ENCODE peak calls at places on chromosomes 3 and 15, in five cellular contexts. One of them, this sample, is unnamed.

GRCh38 chr15:25684521-25685215 is 178.5 kb downstream of the ATP10A start:
- DNase-seq in heart left ventricle: peak; percentile 58
- DNase-seq in Peyer's patch: no peak
- DNase-seq in IMR-90: peak; percentile 80
- DNase-seq in cardiac muscle cell: no peak
- DNase-seq in this sample: no peak

GRCh38 chr3:58529516-58530353 is 7.3 kb downstream of the ACOX2 start:
- DNase-seq in heart left ventricle: no peak
- DNase-seq in Peyer's patch: no peak
- DNase-seq in IMR-90: no peak
- DNase-seq in cardiac muscle cell: peak; percentile 66
- DNase-seq in this sample: no peak

GRCh38 chr3:14210843-14211594 is 32.4 kb downstream of the LSM3 start:
- DNase-seq in heart left ventricle: no peak
- DNase-seq in Peyer's patch: no peak
- DNase-seq in IMR-90: peak; percentile 87
- DNase-seq in cardiac muscle cell: no peak
- DNase-seq in this sample: no peak

GRCh38 chr3:134328147-134328591 is 46.1 kb downstream of the AMOTL2 start:
- DNase-seq in heart left ventricle: no peak
- DNase-seq in Peyer's patch: no peak
- DNase-seq in IMR-90: peak; percentile 93
- DNase-seq in cardiac muscle cell: no peak
- DNase-seq in this sample: no peak

GRCh38 chr3:165744025-165744424 is 93.2 kb downstream of the BCHE start:
- DNase-seq in heart left ventricle: no peak
- DNase-seq in Peyer's patch: no peak
- DNase-seq in IMR-90: no peak
- DNase-seq in cardiac muscle cell: no peak
- DNase-seq in this sample: no peak

GRCh38 chr15:31571676-31572075 is 245.0 kb downstream of the KLF13 start:
- DNase-seq in heart left ventricle: no peak
- DNase-seq in Peyer's patch: no peak
- DNase-seq in IMR-90: peak; percentile 21
- DNase-seq in cardiac muscle cell: peak; percentile 36
- DNase-seq in this sample: no peak

GRCh38 chr3:188510366-188510765 is 356.4 kb downstream of the LPP start:
- DNase-seq in heart left ventricle: no peak
- DNase-seq in Peyer's patch: no peak
- DNase-seq in IMR-90: peak; percentile 96
- DNase-seq in cardiac muscle cell: no peak
- DNase-seq in this sample: no peak

GRCh38 chr3:4043867-4044575 is 244.8 kb downstream of the LRRN1 start:
- DNase-seq in heart left ventricle: no peak
- DNase-seq in Peyer's patch: no peak
- DNase-seq in IMR-90: no peak
- DNase-seq in cardiac muscle cell: no peak
- DNase-seq in this sample: no peak

GRCh38 chr3:148974726-148975125 is 16.6 kb upstream of the GYG1 start:
- DNase-seq in heart left ventricle: no peak
- DNase-seq in Peyer's patch: no peak
- DNase-seq in IMR-90: peak; percentile 23
- DNase-seq in cardiac muscle cell: no peak
- DNase-seq in this sample: no peak

GRCh38 chr3:151999936-152000335 is 126.5 kb downstream of the SUCNR1 start:
- DNase-seq in heart left ventricle: no peak
- DNase-seq in Peyer's patch: no peak
- DNase-seq in IMR-90: no peak
- DNase-seq in cardiac muscle cell: no peak
- DNase-seq in this sample: no peak

GRCh38 chr3:66370179-66370578 is 130.6 kb downstream of the LRIG1 start:
- DNase-seq in heart left ventricle: peak; percentile 86
- DNase-seq in Peyer's patch: no peak
- DNase-seq in IMR-90: no peak
- DNase-seq in cardiac muscle cell: no peak
- DNase-seq in this sample: no peak

GRCh38 chr3:38404286-38404685 is 49.4 kb upstream of the ACVR2B start:
- DNase-seq in heart left ventricle: peak; percentile 50
- DNase-seq in Peyer's patch: no peak
- DNase-seq in IMR-90: peak; percentile 53
- DNase-seq in cardiac muscle cell: no peak
- DNase-seq in this sample: no peak

GRCh38 chr3:42723146-42723683 is 20.6 kb upstream of the HHATL start:
- DNase-seq in heart left ventricle: no peak
- DNase-seq in Peyer's patch: no peak
- DNase-seq in IMR-90: peak; percentile 13
- DNase-seq in cardiac muscle cell: no peak
- DNase-seq in this sample: no peak

GRCh38 chr15:28097656-28098359 is 1.3 kb downstream of the OCA2 start:
- DNase-seq in heart left ventricle: no peak
- DNase-seq in Peyer's patch: peak; percentile 4
- DNase-seq in IMR-90: no peak
- DNase-seq in cardiac muscle cell: no peak
- DNase-seq in this sample: no peak

GRCh38 chr15:63601026-63601726 is 4.0 kb downstream of the FBXL22 start:
- DNase-seq in heart left ventricle: peak; percentile 39
- DNase-seq in Peyer's patch: peak; percentile 57
- DNase-seq in IMR-90: peak; percentile 44
- DNase-seq in cardiac muscle cell: peak; percentile 36
- DNase-seq in this sample: peak; percentile 76

GRCh38 chr15:85276921-85277320 is 103.5 kb upstream of the AKAP13 start:
- DNase-seq in heart left ventricle: no peak
- DNase-seq in Peyer's patch: no peak
- DNase-seq in IMR-90: no peak
- DNase-seq in cardiac muscle cell: no peak
- DNase-seq in this sample: no peak

GRCh38 chr3:57041674-57042073 is 18.8 kb upstream of the SPATA12 start:
- DNase-seq in heart left ventricle: peak; percentile 30
- DNase-seq in Peyer's patch: no peak
- DNase-seq in IMR-90: no peak
- DNase-seq in cardiac muscle cell: no peak
- DNase-seq in this sample: no peak

GRCh38 chr3:12518266-12519028 is 26.9 kb downstream of the MKRN2OS start:
- DNase-seq in heart left ventricle: no peak
- DNase-seq in Peyer's patch: no peak
- DNase-seq in IMR-90: no peak
- DNase-seq in cardiac muscle cell: peak; percentile 39
- DNase-seq in this sample: no peak

GRCh38 chr3:149790265-149790664 is 2.1 kb downstream of the ANKUB1 start:
- DNase-seq in heart left ventricle: no peak
- DNase-seq in Peyer's patch: no peak
- DNase-seq in IMR-90: peak; percentile 44
- DNase-seq in cardiac muscle cell: no peak
- DNase-seq in this sample: no peak

GRCh38 chr15:76312540-76313174 is 1.4 kb upstream of the ETFA start:
- DNase-seq in heart left ventricle: no peak
- DNase-seq in Peyer's patch: no peak
- DNase-seq in IMR-90: peak; percentile 33
- DNase-seq in cardiac muscle cell: no peak
- DNase-seq in this sample: no peak

GRCh38 chr3:176554264-176554663 is 643.0 kb downstream of the TBL1XR1 start:
- DNase-seq in heart left ventricle: no peak
- DNase-seq in Peyer's patch: no peak
- DNase-seq in IMR-90: no peak
- DNase-seq in cardiac muscle cell: no peak
- DNase-seq in this sample: no peak

GRCh38 chr15:99480223-99480810 is 85.5 kb upstream of the MEF2A start:
- DNase-seq in heart left ventricle: no peak
- DNase-seq in Peyer's patch: no peak
- DNase-seq in IMR-90: peak; percentile 51
- DNase-seq in cardiac muscle cell: no peak
- DNase-seq in this sample: no peak

GRCh38 chr3:117695321-117695720 is 985.7 kb downstream of the TUSC7 start:
- DNase-seq in heart left ventricle: no peak
- DNase-seq in Peyer's patch: no peak
- DNase-seq in IMR-90: peak; percentile 81
- DNase-seq in cardiac muscle cell: no peak
- DNase-seq in this sample: no peak

GRCh38 chr3:174949523-174949922 is 90.4 kb downstream of the NAALADL2 start:
- DNase-seq in heart left ventricle: no peak
- DNase-seq in Peyer's patch: no peak
- DNase-seq in IMR-90: peak; percentile 97
- DNase-seq in cardiac muscle cell: no peak
- DNase-seq in this sample: no peak

GRCh38 chr3:155360281-155360680 is 66.8 kb upstream of the STRIT1 start:
- DNase-seq in heart left ventricle: no peak
- DNase-seq in Peyer's patch: no peak
- DNase-seq in IMR-90: no peak
- DNase-seq in cardiac muscle cell: no peak
- DNase-seq in this sample: no peak

GRCh38 chr3:8827641-8828040 is 58.2 kb upstream of the OXTR start:
- DNase-seq in heart left ventricle: no peak
- DNase-seq in Peyer's patch: no peak
- DNase-seq in IMR-90: no peak
- DNase-seq in cardiac muscle cell: no peak
- DNase-seq in this sample: no peak

GRCh38 chr3:119779731-119780383 is 2.0 kb upstream of the NR1I2 start:
- DNase-seq in heart left ventricle: no peak
- DNase-seq in Peyer's patch: no peak
- DNase-seq in IMR-90: no peak
- DNase-seq in cardiac muscle cell: no peak
- DNase-seq in this sample: no peak

GRCh38 chr3:119783883-119784282 is 2.0 kb downstream of the NR1I2 start:
- DNase-seq in heart left ventricle: no peak
- DNase-seq in Peyer's patch: no peak
- DNase-seq in IMR-90: no peak
- DNase-seq in cardiac muscle cell: no peak
- DNase-seq in this sample: no peak

GRCh38 chr3:119783255-119783654 is 1.4 kb downstream of the NR1I2 start:
- DNase-seq in heart left ventricle: no peak
- DNase-seq in Peyer's patch: no peak
- DNase-seq in IMR-90: no peak
- DNase-seq in cardiac muscle cell: no peak
- DNase-seq in this sample: no peak

GRCh38 chr3:119781330-119782198 is at the start of gene NR1I2:
- DNase-seq in heart left ventricle: no peak
- DNase-seq in Peyer's patch: no peak
- DNase-seq in IMR-90: no peak
- DNase-seq in cardiac muscle cell: no peak
- DNase-seq in this sample: no peak

GRCh38 chr3:119782435-119782834 is 534 bp downstream of the NR1I2 start:
- DNase-seq in heart left ventricle: no peak
- DNase-seq in Peyer's patch: no peak
- DNase-seq in IMR-90: no peak
- DNase-seq in cardiac muscle cell: no peak
- DNase-seq in this sample: no peak
- H3K27ac ChIP-seq in heart left ventricle: no peak overlapping the region
- H3K27ac ChIP-seq in Peyer's patch: peak overlapping the region; percentile 89
- H3K27ac ChIP-seq in IMR-90: no peak overlapping the region
- H3K27ac ChIP-seq in cardiac muscle cell: no peak overlapping the region
- H3K27ac ChIP-seq in this sample: no peak overlapping the region

DNA sequence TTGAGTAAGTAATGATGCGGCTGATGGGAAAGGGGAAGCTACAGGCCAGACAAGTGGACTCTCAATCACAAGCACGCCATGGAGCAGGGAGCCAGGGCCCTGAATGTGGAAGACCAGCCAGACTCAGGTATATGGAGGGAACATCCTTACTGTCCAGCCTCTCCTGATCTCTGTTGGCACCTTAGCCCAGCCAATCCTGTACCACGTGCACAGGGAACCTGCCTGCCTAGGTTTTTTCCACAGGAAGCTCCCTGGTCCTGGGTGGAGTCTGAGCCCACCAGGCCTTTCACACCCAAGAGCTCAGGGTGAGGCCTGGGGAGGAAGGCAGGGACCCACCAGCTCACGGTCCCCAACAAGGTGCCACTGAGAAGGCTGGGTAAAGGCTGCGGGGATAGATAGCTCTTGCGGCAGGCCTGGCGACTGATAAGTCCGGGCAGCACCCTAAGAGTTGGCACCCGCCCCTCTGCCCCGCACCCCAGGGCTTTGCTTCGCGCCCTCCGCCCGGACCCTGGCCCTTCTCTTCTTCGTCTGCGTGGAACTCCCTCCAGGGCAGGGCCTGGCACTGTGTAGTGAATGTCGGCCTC is 928 bp upstream of the APEH start:
- DNase-seq in heart left ventricle: no peak
- DNase-seq in Peyer's patch: no peak
- DNase-seq in IMR-90: no peak
- DNase-seq in cardiac muscle cell: peak; percentile 7
- DNase-seq in this sample: no peak
- H3K27ac ChIP-seq in heart left ventricle: peak overlapping the region; percentile 99
- H3K27ac ChIP-seq in Peyer's patch: peak overlapping the region; percentile 95
- H3K27ac ChIP-seq in IMR-90: peak overlapping the region; percentile 90
- H3K27ac ChIP-seq in cardiac muscle cell: peak overlapping the region; percentile 96
- H3K27ac ChIP-seq in this sample: peak overlapping the region; percentile 80

DNA sequence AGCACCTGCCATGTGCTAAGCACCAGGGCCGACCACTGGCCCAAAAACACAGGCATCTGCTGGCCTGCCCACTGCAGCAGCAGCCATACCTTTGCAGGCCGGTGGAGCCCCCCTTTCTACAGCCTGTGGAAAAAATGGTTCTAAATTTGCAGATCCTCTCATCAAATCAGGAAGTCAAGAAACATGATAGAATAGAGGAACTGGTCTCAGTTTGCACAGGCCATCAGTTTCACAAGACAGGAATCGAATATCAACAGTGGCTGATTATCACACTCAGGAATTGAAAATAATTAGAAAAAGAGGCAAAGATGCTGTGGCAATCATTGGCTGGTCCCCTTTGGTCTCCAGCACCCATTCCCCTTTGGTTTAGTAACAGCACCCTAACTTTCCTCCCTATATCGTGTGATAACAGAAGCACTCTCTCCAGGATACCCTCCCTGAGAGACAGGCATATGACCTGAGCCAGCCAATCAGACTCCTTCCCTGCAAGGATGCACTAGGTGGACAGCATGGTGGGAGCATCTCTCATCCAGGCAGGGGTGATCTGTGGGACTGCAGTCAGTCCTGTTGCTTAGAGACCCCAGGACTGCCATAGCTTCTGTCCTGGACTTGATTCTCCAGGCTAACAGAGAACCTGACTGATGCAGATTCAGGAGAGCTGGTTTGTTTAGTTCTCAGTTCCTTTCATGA is 3.5 kb upstream of the PAK6 start:
- DNase-seq in heart left ventricle: no peak
- DNase-seq in Peyer's patch: peak; percentile 41
- DNase-seq in IMR-90: no peak
- DNase-seq in cardiac muscle cell: no peak
- DNase-seq in this sample: no peak
- H3K27ac ChIP-seq in heart left ventricle: peak overlapping the region; percentile 13
- H3K27ac ChIP-seq in Peyer's patch: no peak overlapping the region
- H3K27ac ChIP-seq in IMR-90: no peak overlapping the region
- H3K27ac ChIP-seq in cardiac muscle cell: no peak overlapping the region
- H3K27ac ChIP-seq in this sample: no peak overlapping the region

DNA sequence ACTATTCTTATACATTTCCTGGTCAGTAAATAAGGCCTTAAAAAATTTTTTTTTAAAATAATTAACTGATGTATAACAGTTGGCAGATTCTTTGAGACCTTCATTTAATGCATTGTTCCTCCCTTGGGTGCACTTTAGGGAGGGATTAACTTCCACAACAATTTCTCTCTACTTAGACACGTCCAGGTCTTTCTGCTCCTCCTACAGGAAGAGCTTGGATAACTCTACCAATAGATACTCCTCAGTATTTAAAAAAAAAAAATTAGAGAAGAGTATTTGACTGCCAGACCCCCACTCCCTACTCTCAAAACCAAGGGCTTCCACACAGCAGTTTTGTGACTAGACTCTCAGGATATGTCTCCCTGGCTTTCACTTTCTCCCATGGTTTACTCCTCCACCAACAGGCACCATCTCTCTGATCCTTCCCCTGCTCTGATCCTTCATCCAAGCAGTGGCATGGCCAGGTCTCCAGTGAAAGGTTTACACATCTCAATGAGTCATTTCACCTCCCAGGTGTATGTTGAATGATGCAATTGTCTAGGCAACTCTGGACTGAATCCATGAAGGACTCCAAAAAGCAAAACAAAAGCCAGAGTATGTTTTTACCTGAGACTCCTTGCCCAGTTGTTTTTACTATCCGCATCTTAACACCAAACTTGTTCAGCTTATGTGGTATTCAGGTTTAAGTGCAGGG is 7.4 kb downstream of the ZIC4 start:
- DNase-seq in heart left ventricle: no peak
- DNase-seq in Peyer's patch: no peak
- DNase-seq in IMR-90: no peak
- DNase-seq in cardiac muscle cell: no peak
- DNase-seq in this sample: no peak
- H3K27ac ChIP-seq in heart left ventricle: no peak overlapping the region
- H3K27ac ChIP-seq in Peyer's patch: no peak overlapping the region
- H3K27ac ChIP-seq in IMR-90: no peak overlapping the region
- H3K27ac ChIP-seq in cardiac muscle cell: no peak overlapping the region
- H3K27ac ChIP-seq in this sample: no peak overlapping the region

This sample was measured in CD8-positive, alpha-beta memory T cell.